ENCODE peak calls at places on chromosomes 5 and 9, in eight cellular contexts. One of them, this sample, is unnamed.

GRCh38 chr5:56987171-56987570 is 35.2 kb upstream of the MIER3 start:
- DNase-seq in Panc1: no peak
- DNase-seq in K562: no peak
- DNase-seq in neural crest cell: no peak
- DNase-seq in stimulated activated CD4-positive, alpha-beta T cell treated with anti-CD3 and anti-CD28 coated beads, Interleukin-1b, Interleukin-23, amount 100 ng/mL, for 24 hours: no peak
- DNase-seq in HTR-8/SVneo: no peak
- DNase-seq in activated CD8-positive, alpha-beta T cell treated with anti-CD3 and anti-CD28 coated beads for 36 hours: no peak
- DNase-seq in sciatic nerve: no peak
- DNase-seq in this sample: no peak

GRCh38 chr5:115685966-115686691 is 60.3 kb upstream of the TMED7 start:
- DNase-seq in stimulated activated CD4-positive, alpha-beta T cell treated with anti-CD3 and anti-CD28 coated beads, Interleukin-1b, Interleukin-23, amount 100 ng/mL, for 24 hours: no peak
- DNase-seq in neural crest cell: no peak
- DNase-seq in HTR-8/SVneo: no peak
- DNase-seq in K562: no peak
- DNase-seq in sciatic nerve: peak; percentile 78
- DNase-seq in Panc1: no peak
- DNase-seq in activated CD8-positive, alpha-beta T cell treated with anti-CD3 and anti-CD28 coated beads for 36 hours: no peak
- DNase-seq in this sample: no peak

GRCh38 chr5:66694036-66694435 is 97.8 kb downstream of the MAST4 start:
- DNase-seq in stimulated activated CD4-positive, alpha-beta T cell treated with anti-CD3 and anti-CD28 coated beads, Interleukin-1b, Interleukin-23, amount 100 ng/mL, for 24 hours: no peak
- DNase-seq in HTR-8/SVneo: no peak
- DNase-seq in Panc1: no peak
- DNase-seq in sciatic nerve: no peak
- DNase-seq in neural crest cell: no peak
- DNase-seq in K562: no peak
- DNase-seq in activated CD8-positive, alpha-beta T cell treated with anti-CD3 and anti-CD28 coated beads for 36 hours: no peak
- DNase-seq in this sample: no peak

GRCh38 chr5:39140558-39141168 is 66.5 kb upstream of the RICTOR start:
- DNase-seq in K562: no peak
- DNase-seq in Panc1: no peak
- DNase-seq in HTR-8/SVneo: no peak
- DNase-seq in neural crest cell: no peak
- DNase-seq in activated CD8-positive, alpha-beta T cell treated with anti-CD3 and anti-CD28 coated beads for 36 hours: no peak
- DNase-seq in stimulated activated CD4-positive, alpha-beta T cell treated with anti-CD3 and anti-CD28 coated beads, Interleukin-1b, Interleukin-23, amount 100 ng/mL, for 24 hours: no peak
- DNase-seq in sciatic nerve: no peak
- DNase-seq in this sample: no peak

GRCh38 chr9:34343090-34343489 is 13.7 kb downstream of the NUDT2 start:
- DNase-seq in stimulated activated CD4-positive, alpha-beta T cell treated with anti-CD3 and anti-CD28 coated beads, Interleukin-1b, Interleukin-23, amount 100 ng/mL, for 24 hours: no peak
- DNase-seq in K562: no peak
- DNase-seq in Panc1: no peak
- DNase-seq in activated CD8-positive, alpha-beta T cell treated with anti-CD3 and anti-CD28 coated beads for 36 hours: no peak
- DNase-seq in neural crest cell: no peak
- DNase-seq in HTR-8/SVneo: no peak
- DNase-seq in sciatic nerve: peak; percentile 83
- DNase-seq in this sample: peak; percentile 65

GRCh38 chr9:11893331-11893730 is 799.9 kb upstream of the TYRP1 start:
- DNase-seq in Panc1: no peak
- DNase-seq in K562: no peak
- DNase-seq in sciatic nerve: no peak
- DNase-seq in neural crest cell: no peak
- DNase-seq in activated CD8-positive, alpha-beta T cell treated with anti-CD3 and anti-CD28 coated beads for 36 hours: no peak
- DNase-seq in stimulated activated CD4-positive, alpha-beta T cell treated with anti-CD3 and anti-CD28 coated beads, Interleukin-1b, Interleukin-23, amount 100 ng/mL, for 24 hours: no peak
- DNase-seq in HTR-8/SVneo: no peak
- DNase-seq in this sample: no peak

GRCh38 chr5:78647838-78648358 is 674 bp downstream of the LHFPL2 start:
- DNase-seq in Panc1: no peak
- DNase-seq in activated CD8-positive, alpha-beta T cell treated with anti-CD3 and anti-CD28 coated beads for 36 hours: no peak
- DNase-seq in HTR-8/SVneo: peak; percentile 21
- DNase-seq in neural crest cell: peak; percentile 51
- DNase-seq in K562: no peak
- DNase-seq in sciatic nerve: peak; percentile 82
- DNase-seq in stimulated activated CD4-positive, alpha-beta T cell treated with anti-CD3 and anti-CD28 coated beads, Interleukin-1b, Interleukin-23, amount 100 ng/mL, for 24 hours: no peak
- DNase-seq in this sample: peak; percentile 55

GRCh38 chr5:72467987-72468386 is 39.2 kb downstream of the ZNF366 start:
- DNase-seq in stimulated activated CD4-positive, alpha-beta T cell treated with anti-CD3 and anti-CD28 coated beads, Interleukin-1b, Interleukin-23, amount 100 ng/mL, for 24 hours: no peak
- DNase-seq in Panc1: no peak
- DNase-seq in HTR-8/SVneo: no peak
- DNase-seq in K562: no peak
- DNase-seq in activated CD8-positive, alpha-beta T cell treated with anti-CD3 and anti-CD28 coated beads for 36 hours: no peak
- DNase-seq in sciatic nerve: no peak
- DNase-seq in neural crest cell: no peak
- DNase-seq in this sample: no peak

GRCh38 chr9:137494104-137494544 is 35.0 kb upstream of the NSMF start:
- DNase-seq in K562: peak; percentile 69
- DNase-seq in stimulated activated CD4-positive, alpha-beta T cell treated with anti-CD3 and anti-CD28 coated beads, Interleukin-1b, Interleukin-23, amount 100 ng/mL, for 24 hours: no peak
- DNase-seq in sciatic nerve: peak; percentile 58
- DNase-seq in Panc1: no peak
- DNase-seq in neural crest cell: no peak
- DNase-seq in activated CD8-positive, alpha-beta T cell treated with anti-CD3 and anti-CD28 coated beads for 36 hours: no peak
- DNase-seq in HTR-8/SVneo: no peak
- DNase-seq in this sample: no peak

GRCh38 chr5:89307972-89308371 is 425.0 kb upstream of the MEF2C start:
- DNase-seq in K562: no peak
- DNase-seq in Panc1: no peak
- DNase-seq in HTR-8/SVneo: no peak
- DNase-seq in sciatic nerve: no peak
- DNase-seq in neural crest cell: no peak
- DNase-seq in activated CD8-positive, alpha-beta T cell treated with anti-CD3 and anti-CD28 coated beads for 36 hours: no peak
- DNase-seq in stimulated activated CD4-positive, alpha-beta T cell treated with anti-CD3 and anti-CD28 coated beads, Interleukin-1b, Interleukin-23, amount 100 ng/mL, for 24 hours: no peak
- DNase-seq in this sample: no peak

GRCh38 chr9:686381-686813 is 155.1 kb upstream of the DMRT1 start:
- DNase-seq in HTR-8/SVneo: no peak
- DNase-seq in K562: no peak
- DNase-seq in neural crest cell: no peak
- DNase-seq in activated CD8-positive, alpha-beta T cell treated with anti-CD3 and anti-CD28 coated beads for 36 hours: no peak
- DNase-seq in sciatic nerve: no peak
- DNase-seq in stimulated activated CD4-positive, alpha-beta T cell treated with anti-CD3 and anti-CD28 coated beads, Interleukin-1b, Interleukin-23, amount 100 ng/mL, for 24 hours: no peak
- DNase-seq in Panc1: no peak
- DNase-seq in this sample: no peak

GRCh38 chr9:4226331-4227250 is 73.3 kb downstream of the GLIS3 start:
- DNase-seq in Panc1: no peak
- DNase-seq in sciatic nerve: no peak
- DNase-seq in K562: no peak
- DNase-seq in stimulated activated CD4-positive, alpha-beta T cell treated with anti-CD3 and anti-CD28 coated beads, Interleukin-1b, Interleukin-23, amount 100 ng/mL, for 24 hours: no peak
- DNase-seq in HTR-8/SVneo: no peak
- DNase-seq in activated CD8-positive, alpha-beta T cell treated with anti-CD3 and anti-CD28 coated beads for 36 hours: no peak
- DNase-seq in neural crest cell: no peak
- DNase-seq in this sample: no peak

GRCh38 chr9:136847827-136848392 is 1.3 kb upstream of the PHPT1 start:
- DNase-seq in neural crest cell: peak; percentile 67
- DNase-seq in activated CD8-positive, alpha-beta T cell treated with anti-CD3 and anti-CD28 coated beads for 36 hours: peak; percentile 95
- DNase-seq in HTR-8/SVneo: peak; percentile 64
- DNase-seq in sciatic nerve: peak; percentile 88
- DNase-seq in K562: peak; percentile 66
- DNase-seq in stimulated activated CD4-positive, alpha-beta T cell treated with anti-CD3 and anti-CD28 coated beads, Interleukin-1b, Interleukin-23, amount 100 ng/mL, for 24 hours: peak; percentile 59
- DNase-seq in Panc1: no peak
- DNase-seq in this sample: no peak

GRCh38 chr5:54844905-54845566 is 140.4 kb downstream of the ESM1 start:
- DNase-seq in neural crest cell: no peak
- DNase-seq in stimulated activated CD4-positive, alpha-beta T cell treated with anti-CD3 and anti-CD28 coated beads, Interleukin-1b, Interleukin-23, amount 100 ng/mL, for 24 hours: no peak
- DNase-seq in activated CD8-positive, alpha-beta T cell treated with anti-CD3 and anti-CD28 coated beads for 36 hours: no peak
- DNase-seq in Panc1: peak; percentile 8
- DNase-seq in K562: no peak
- DNase-seq in HTR-8/SVneo: peak; percentile 13
- DNase-seq in sciatic nerve: no peak
- DNase-seq in this sample: peak; percentile 27

GRCh38 chr5:180831139-180832080 is 28.8 kb upstream of the MGAT1 start:
- DNase-seq in activated CD8-positive, alpha-beta T cell treated with anti-CD3 and anti-CD28 coated beads for 36 hours: peak; percentile 83
- DNase-seq in K562: peak; percentile 90
- DNase-seq in Panc1: peak; percentile 28
- DNase-seq in neural crest cell: peak; percentile 61
- DNase-seq in HTR-8/SVneo: peak; percentile 29
- DNase-seq in stimulated activated CD4-positive, alpha-beta T cell treated with anti-CD3 and anti-CD28 coated beads, Interleukin-1b, Interleukin-23, amount 100 ng/mL, for 24 hours: peak; percentile 70
- DNase-seq in sciatic nerve: peak; percentile 93
- DNase-seq in this sample: peak; percentile 64

GRCh38 chr9:5481744-5482027 is 28.6 kb upstream of the PDCD1LG2 start:
- DNase-seq in HTR-8/SVneo: no peak
- DNase-seq in neural crest cell: no peak
- DNase-seq in activated CD8-positive, alpha-beta T cell treated with anti-CD3 and anti-CD28 coated beads for 36 hours: no peak
- DNase-seq in sciatic nerve: no peak
- DNase-seq in stimulated activated CD4-positive, alpha-beta T cell treated with anti-CD3 and anti-CD28 coated beads, Interleukin-1b, Interleukin-23, amount 100 ng/mL, for 24 hours: no peak
- DNase-seq in K562: no peak
- DNase-seq in Panc1: no peak
- DNase-seq in this sample: no peak

GRCh38 chr5:72166070-72166979 is 59.0 kb downstream of the MAP1B start:
- DNase-seq in K562: peak; percentile 89
- DNase-seq in sciatic nerve: peak; percentile 74
- DNase-seq in activated CD8-positive, alpha-beta T cell treated with anti-CD3 and anti-CD28 coated beads for 36 hours: no peak
- DNase-seq in stimulated activated CD4-positive, alpha-beta T cell treated with anti-CD3 and anti-CD28 coated beads, Interleukin-1b, Interleukin-23, amount 100 ng/mL, for 24 hours: no peak
- DNase-seq in Panc1: no peak
- DNase-seq in neural crest cell: no peak
- DNase-seq in HTR-8/SVneo: no peak
- DNase-seq in this sample: peak; percentile 64

GRCh38 chr9:73880101-73880500 is 617.0 kb upstream of the RORB start:
- DNase-seq in Panc1: no peak
- DNase-seq in K562: no peak
- DNase-seq in sciatic nerve: no peak
- DNase-seq in HTR-8/SVneo: no peak
- DNase-seq in stimulated activated CD4-positive, alpha-beta T cell treated with anti-CD3 and anti-CD28 coated beads, Interleukin-1b, Interleukin-23, amount 100 ng/mL, for 24 hours: no peak
- DNase-seq in neural crest cell: no peak
- DNase-seq in activated CD8-positive, alpha-beta T cell treated with anti-CD3 and anti-CD28 coated beads for 36 hours: no peak
- DNase-seq in this sample: no peak

GRCh38 chr9:16119861-16120641 is 567.2 kb downstream of the CCDC171 start:
- DNase-seq in sciatic nerve: no peak
- DNase-seq in HTR-8/SVneo: peak; percentile 45
- DNase-seq in activated CD8-positive, alpha-beta T cell treated with anti-CD3 and anti-CD28 coated beads for 36 hours: no peak
- DNase-seq in stimulated activated CD4-positive, alpha-beta T cell treated with anti-CD3 and anti-CD28 coated beads, Interleukin-1b, Interleukin-23, amount 100 ng/mL, for 24 hours: no peak
- DNase-seq in K562: no peak
- DNase-seq in neural crest cell: no peak
- DNase-seq in Panc1: no peak
- DNase-seq in this sample: no peak

GRCh38 chr5:130198927-130199326 is 294.7 kb downstream of the CHSY3 start:
- DNase-seq in activated CD8-positive, alpha-beta T cell treated with anti-CD3 and anti-CD28 coated beads for 36 hours: no peak
- DNase-seq in K562: no peak
- DNase-seq in Panc1: peak; percentile 7
- DNase-seq in neural crest cell: no peak
- DNase-seq in stimulated activated CD4-positive, alpha-beta T cell treated with anti-CD3 and anti-CD28 coated beads, Interleukin-1b, Interleukin-23, amount 100 ng/mL, for 24 hours: no peak
- DNase-seq in sciatic nerve: no peak
- DNase-seq in HTR-8/SVneo: no peak
- DNase-seq in this sample: no peak

GRCh38 chr9:132260846-132261245 is 93.9 kb downstream of the SETX start:
- DNase-seq in sciatic nerve: no peak
- DNase-seq in stimulated activated CD4-positive, alpha-beta T cell treated with anti-CD3 and anti-CD28 coated beads, Interleukin-1b, Interleukin-23, amount 100 ng/mL, for 24 hours: no peak
- DNase-seq in K562: no peak
- DNase-seq in HTR-8/SVneo: no peak
- DNase-seq in neural crest cell: no peak
- DNase-seq in activated CD8-positive, alpha-beta T cell treated with anti-CD3 and anti-CD28 coated beads for 36 hours: no peak
- DNase-seq in Panc1: no peak
- DNase-seq in this sample: no peak

GRCh38 chr9:91177661-91178280 is 183.9 kb downstream of the AUH start:
- DNase-seq in K562: no peak
- DNase-seq in neural crest cell: no peak
- DNase-seq in Panc1: no peak
- DNase-seq in activated CD8-positive, alpha-beta T cell treated with anti-CD3 and anti-CD28 coated beads for 36 hours: peak; percentile 77
- DNase-seq in sciatic nerve: peak; percentile 54
- DNase-seq in stimulated activated CD4-positive, alpha-beta T cell treated with anti-CD3 and anti-CD28 coated beads, Interleukin-1b, Interleukin-23, amount 100 ng/mL, for 24 hours: no peak
- DNase-seq in HTR-8/SVneo: no peak
- DNase-seq in this sample: no peak

GRCh38 chr9:86303316-86303975 is 21.1 kb upstream of the ISCA1 start:
- DNase-seq in HTR-8/SVneo: no peak
- DNase-seq in sciatic nerve: no peak
- DNase-seq in activated CD8-positive, alpha-beta T cell treated with anti-CD3 and anti-CD28 coated beads for 36 hours: peak; percentile 68
- DNase-seq in neural crest cell: no peak
- DNase-seq in K562: peak; percentile 7
- DNase-seq in stimulated activated CD4-positive, alpha-beta T cell treated with anti-CD3 and anti-CD28 coated beads, Interleukin-1b, Interleukin-23, amount 100 ng/mL, for 24 hours: peak; percentile 17
- DNase-seq in Panc1: no peak
- DNase-seq in this sample: no peak

GRCh38 chr9:123418506-123418905 is 62.5 kb downstream of the CRB2 start:
- DNase-seq in Panc1: no peak
- DNase-seq in neural crest cell: no peak
- DNase-seq in stimulated activated CD4-positive, alpha-beta T cell treated with anti-CD3 and anti-CD28 coated beads, Interleukin-1b, Interleukin-23, amount 100 ng/mL, for 24 hours: no peak
- DNase-seq in sciatic nerve: peak; percentile 27
- DNase-seq in activated CD8-positive, alpha-beta T cell treated with anti-CD3 and anti-CD28 coated beads for 36 hours: no peak
- DNase-seq in K562: no peak
- DNase-seq in HTR-8/SVneo: no peak
- DNase-seq in this sample: no peak

GRCh38 chr5:43134019-43134418 is 13.3 kb downstream of the ZNF131 start:
- DNase-seq in sciatic nerve: no peak
- DNase-seq in Panc1: no peak
- DNase-seq in activated CD8-positive, alpha-beta T cell treated with anti-CD3 and anti-CD28 coated beads for 36 hours: no peak
- DNase-seq in HTR-8/SVneo: no peak
- DNase-seq in K562: no peak
- DNase-seq in stimulated activated CD4-positive, alpha-beta T cell treated with anti-CD3 and anti-CD28 coated beads, Interleukin-1b, Interleukin-23, amount 100 ng/mL, for 24 hours: no peak
- DNase-seq in neural crest cell: no peak
- DNase-seq in this sample: no peak

GRCh38 chr5:53479656-53480473 is 564 bp upstream of the FST start:
- DNase-seq in sciatic nerve: peak; percentile 85
- DNase-seq in stimulated activated CD4-positive, alpha-beta T cell treated with anti-CD3 and anti-CD28 coated beads, Interleukin-1b, Interleukin-23, amount 100 ng/mL, for 24 hours: no peak
- DNase-seq in HTR-8/SVneo: peak; percentile 39
- DNase-seq in activated CD8-positive, alpha-beta T cell treated with anti-CD3 and anti-CD28 coated beads for 36 hours: peak; percentile 46
- DNase-seq in neural crest cell: peak; percentile 40
- DNase-seq in K562: no peak
- DNase-seq in Panc1: no peak
- DNase-seq in this sample: no peak

GRCh38 chr9:76353280-76353679 is 40.9 kb downstream of the RFK start:
- DNase-seq in Panc1: no peak
- DNase-seq in sciatic nerve: no peak
- DNase-seq in activated CD8-positive, alpha-beta T cell treated with anti-CD3 and anti-CD28 coated beads for 36 hours: no peak
- DNase-seq in neural crest cell: no peak
- DNase-seq in HTR-8/SVneo: no peak
- DNase-seq in stimulated activated CD4-positive, alpha-beta T cell treated with anti-CD3 and anti-CD28 coated beads, Interleukin-1b, Interleukin-23, amount 100 ng/mL, for 24 hours: no peak
- DNase-seq in K562: no peak
- DNase-seq in this sample: no peak

GRCh38 chr5:170250810-170251317 is 18.1 kb downstream of the C5orf58 start:
- DNase-seq in stimulated activated CD4-positive, alpha-beta T cell treated with anti-CD3 and anti-CD28 coated beads, Interleukin-1b, Interleukin-23, amount 100 ng/mL, for 24 hours: no peak
- DNase-seq in Panc1: no peak
- DNase-seq in activated CD8-positive, alpha-beta T cell treated with anti-CD3 and anti-CD28 coated beads for 36 hours: no peak
- DNase-seq in K562: no peak
- DNase-seq in sciatic nerve: no peak
- DNase-seq in HTR-8/SVneo: no peak
- DNase-seq in neural crest cell: no peak
- DNase-seq in this sample: no peak

GRCh38 chr9:10366171-10366779 is 246.5 kb downstream of the PTPRD start:
- DNase-seq in Panc1: peak; percentile 18
- DNase-seq in K562: no peak
- DNase-seq in activated CD8-positive, alpha-beta T cell treated with anti-CD3 and anti-CD28 coated beads for 36 hours: no peak
- DNase-seq in neural crest cell: peak; percentile 12
- DNase-seq in HTR-8/SVneo: no peak
- DNase-seq in stimulated activated CD4-positive, alpha-beta T cell treated with anti-CD3 and anti-CD28 coated beads, Interleukin-1b, Interleukin-23, amount 100 ng/mL, for 24 hours: no peak
- DNase-seq in sciatic nerve: no peak
- DNase-seq in this sample: peak; percentile 52

GRCh38 chr9:125893277-125893676 is 146.1 kb downstream of the PBX3 start:
- DNase-seq in stimulated activated CD4-positive, alpha-beta T cell treated with anti-CD3 and anti-CD28 coated beads, Interleukin-1b, Interleukin-23, amount 100 ng/mL, for 24 hours: no peak
- DNase-seq in K562: no peak
- DNase-seq in activated CD8-positive, alpha-beta T cell treated with anti-CD3 and anti-CD28 coated beads for 36 hours: no peak
- DNase-seq in HTR-8/SVneo: no peak
- DNase-seq in sciatic nerve: no peak
- DNase-seq in neural crest cell: no peak
- DNase-seq in Panc1: no peak
- DNase-seq in this sample: no peak

GRCh38 chr5:157306690-157307089 is 40.8 kb downstream of the CYFIP2 start:
- DNase-seq in activated CD8-positive, alpha-beta T cell treated with anti-CD3 and anti-CD28 coated beads for 36 hours: peak; percentile 56
- DNase-seq in neural crest cell: no peak
- DNase-seq in HTR-8/SVneo: no peak
- DNase-seq in stimulated activated CD4-positive, alpha-beta T cell treated with anti-CD3 and anti-CD28 coated beads, Interleukin-1b, Interleukin-23, amount 100 ng/mL, for 24 hours: no peak
- DNase-seq in Panc1: no peak
- DNase-seq in sciatic nerve: no peak
- DNase-seq in K562: no peak
- DNase-seq in this sample: no peak

GRCh38 chr9:20788526-20789421 is 104.7 kb downstream of the FOCAD start:
- DNase-seq in HTR-8/SVneo: no peak
- DNase-seq in neural crest cell: no peak
- DNase-seq in activated CD8-positive, alpha-beta T cell treated with anti-CD3 and anti-CD28 coated beads for 36 hours: no peak
- DNase-seq in Panc1: no peak
- DNase-seq in K562: no peak
- DNase-seq in sciatic nerve: no peak
- DNase-seq in stimulated activated CD4-positive, alpha-beta T cell treated with anti-CD3 and anti-CD28 coated beads, Interleukin-1b, Interleukin-23, amount 100 ng/mL, for 24 hours: no peak
- DNase-seq in this sample: no peak

This sample was measured in hippocampal formation.